ENCODE peak calls at places on chromosomes 3 and 15, in ten cellular contexts. One of them, this sample, is unnamed.
A peak's percentile ranks its signal among the peaks of the same experiment; 100 is the strongest.

GRCh38 chr3:126448141-126448892 is 27.4 kb downstream of the ZXDC start:
- DNase-seq in MCF 10A: no peak
- DNase-seq in WTC11: no peak
- DNase-seq in Calu3: no peak
- DNase-seq in astrocyte: no peak
- DNase-seq in kidney: no peak
- DNase-seq in breast epithelium: no peak
- DNase-seq in IMR-90: no peak
- DNase-seq in progenitor cell of endocrine pancreas: no peak
- DNase-seq in foreskin fibroblast: no peak
- DNase-seq in this sample: no peak

GRCh38 chr3:87267953-87268645 is 8.3 kb downstream of the POU1F1 start:
- DNase-seq in Calu3: no peak
- DNase-seq in kidney: no peak
- DNase-seq in WTC11: no peak
- DNase-seq in astrocyte: no peak
- DNase-seq in IMR-90: no peak
- DNase-seq in breast epithelium: no peak
- DNase-seq in foreskin fibroblast: no peak
- DNase-seq in MCF 10A: no peak
- DNase-seq in progenitor cell of endocrine pancreas: no peak
- DNase-seq in this sample: no peak

GRCh38 chr3:179513867-179514266 is 48.9 kb upstream of the ACTL6A start:
- DNase-seq in breast epithelium: no peak
- DNase-seq in progenitor cell of endocrine pancreas: no peak
- DNase-seq in MCF 10A: no peak
- DNase-seq in IMR-90: peak; percentile 33
- DNase-seq in astrocyte: no peak
- DNase-seq in Calu3: no peak
- DNase-seq in foreskin fibroblast: no peak
- DNase-seq in kidney: no peak
- DNase-seq in WTC11: no peak
- DNase-seq in this sample: peak; percentile 49

GRCh38 chr15:39140060-39140604 is 440.7 kb upstream of the THBS1 start:
- DNase-seq in foreskin fibroblast: peak; percentile 92
- DNase-seq in breast epithelium: no peak
- DNase-seq in astrocyte: peak; percentile 97
- DNase-seq in progenitor cell of endocrine pancreas: no peak
- DNase-seq in IMR-90: peak; percentile 98
- DNase-seq in WTC11: no peak
- DNase-seq in kidney: no peak
- DNase-seq in MCF 10A: peak; percentile 52
- DNase-seq in Calu3: no peak
- DNase-seq in this sample: peak; percentile 76

GRCh38 chr3:142646020-142646783 is 50.0 kb downstream of the PLS1 start:
- DNase-seq in IMR-90: no peak
- DNase-seq in WTC11: no peak
- DNase-seq in foreskin fibroblast: no peak
- DNase-seq in progenitor cell of endocrine pancreas: no peak
- DNase-seq in astrocyte: no peak
- DNase-seq in Calu3: no peak
- DNase-seq in MCF 10A: peak; percentile 60
- DNase-seq in kidney: no peak
- DNase-seq in breast epithelium: no peak
- DNase-seq in this sample: peak; percentile 51

GRCh38 chr3:193895409-193895808 is 240.5 kb upstream of the HES1 start:
- DNase-seq in MCF 10A: no peak
- DNase-seq in Calu3: no peak
- DNase-seq in astrocyte: peak; percentile 8
- DNase-seq in kidney: no peak
- DNase-seq in foreskin fibroblast: no peak
- DNase-seq in progenitor cell of endocrine pancreas: no peak
- DNase-seq in WTC11: no peak
- DNase-seq in breast epithelium: no peak
- DNase-seq in IMR-90: no peak
- DNase-seq in this sample: peak; percentile 52

GRCh38 chr3:87191641-87192040 is 35.5 kb upstream of the CHMP2B start:
- DNase-seq in kidney: no peak
- DNase-seq in IMR-90: no peak
- DNase-seq in astrocyte: peak; percentile 12
- DNase-seq in MCF 10A: no peak
- DNase-seq in breast epithelium: no peak
- DNase-seq in progenitor cell of endocrine pancreas: no peak
- DNase-seq in WTC11: no peak
- DNase-seq in Calu3: no peak
- DNase-seq in foreskin fibroblast: no peak
- DNase-seq in this sample: no peak

GRCh38 chr3:16810013-16810412 is 74.7 kb upstream of the PLCL2 start:
- DNase-seq in progenitor cell of endocrine pancreas: no peak
- DNase-seq in kidney: no peak
- DNase-seq in MCF 10A: no peak
- DNase-seq in Calu3: no peak
- DNase-seq in WTC11: no peak
- DNase-seq in breast epithelium: no peak
- DNase-seq in IMR-90: no peak
- DNase-seq in foreskin fibroblast: no peak
- DNase-seq in astrocyte: no peak
- DNase-seq in this sample: no peak

GRCh38 chr3:114104414-114104813 is 47.9 kb downstream of the QTRT2 start:
- DNase-seq in progenitor cell of endocrine pancreas: no peak
- DNase-seq in foreskin fibroblast: no peak
- DNase-seq in kidney: no peak
- DNase-seq in MCF 10A: no peak
- DNase-seq in breast epithelium: no peak
- DNase-seq in IMR-90: peak; percentile 46
- DNase-seq in astrocyte: peak; percentile 31
- DNase-seq in WTC11: no peak
- DNase-seq in Calu3: no peak
- DNase-seq in this sample: peak; percentile 28

GRCh38 chr3:108548886-108549285 is 38.5 kb upstream of the MYH15 start:
- DNase-seq in progenitor cell of endocrine pancreas: no peak
- DNase-seq in WTC11: no peak
- DNase-seq in Calu3: no peak
- DNase-seq in foreskin fibroblast: no peak
- DNase-seq in astrocyte: no peak
- DNase-seq in IMR-90: no peak
- DNase-seq in breast epithelium: no peak
- DNase-seq in MCF 10A: no peak
- DNase-seq in kidney: no peak
- DNase-seq in this sample: no peak

GRCh38 chr3:108555966-108556581 is 33.2 kb downstream of the CIP2A start:
- DNase-seq in progenitor cell of endocrine pancreas: no peak
- DNase-seq in IMR-90: no peak
- DNase-seq in MCF 10A: no peak
- DNase-seq in astrocyte: no peak
- DNase-seq in foreskin fibroblast: no peak
- DNase-seq in kidney: no peak
- DNase-seq in Calu3: no peak
- DNase-seq in WTC11: no peak
- DNase-seq in breast epithelium: no peak
- DNase-seq in this sample: no peak

GRCh38 chr3:108554233-108554632 is 35.0 kb downstream of the CIP2A start:
- DNase-seq in kidney: no peak
- DNase-seq in progenitor cell of endocrine pancreas: no peak
- DNase-seq in astrocyte: no peak
- DNase-seq in IMR-90: peak; percentile 12
- DNase-seq in breast epithelium: no peak
- DNase-seq in foreskin fibroblast: no peak
- DNase-seq in Calu3: no peak
- DNase-seq in WTC11: no peak
- DNase-seq in MCF 10A: no peak
- DNase-seq in this sample: no peak

GRCh38 chr3:108554913-108555571 is 34.2 kb downstream of the CIP2A start:
- DNase-seq in IMR-90: no peak
- DNase-seq in MCF 10A: no peak
- DNase-seq in progenitor cell of endocrine pancreas: no peak
- DNase-seq in Calu3: no peak
- DNase-seq in kidney: no peak
- DNase-seq in foreskin fibroblast: no peak
- DNase-seq in WTC11: no peak
- DNase-seq in breast epithelium: no peak
- DNase-seq in astrocyte: peak; percentile 31
- DNase-seq in this sample: no peak

DNA sequence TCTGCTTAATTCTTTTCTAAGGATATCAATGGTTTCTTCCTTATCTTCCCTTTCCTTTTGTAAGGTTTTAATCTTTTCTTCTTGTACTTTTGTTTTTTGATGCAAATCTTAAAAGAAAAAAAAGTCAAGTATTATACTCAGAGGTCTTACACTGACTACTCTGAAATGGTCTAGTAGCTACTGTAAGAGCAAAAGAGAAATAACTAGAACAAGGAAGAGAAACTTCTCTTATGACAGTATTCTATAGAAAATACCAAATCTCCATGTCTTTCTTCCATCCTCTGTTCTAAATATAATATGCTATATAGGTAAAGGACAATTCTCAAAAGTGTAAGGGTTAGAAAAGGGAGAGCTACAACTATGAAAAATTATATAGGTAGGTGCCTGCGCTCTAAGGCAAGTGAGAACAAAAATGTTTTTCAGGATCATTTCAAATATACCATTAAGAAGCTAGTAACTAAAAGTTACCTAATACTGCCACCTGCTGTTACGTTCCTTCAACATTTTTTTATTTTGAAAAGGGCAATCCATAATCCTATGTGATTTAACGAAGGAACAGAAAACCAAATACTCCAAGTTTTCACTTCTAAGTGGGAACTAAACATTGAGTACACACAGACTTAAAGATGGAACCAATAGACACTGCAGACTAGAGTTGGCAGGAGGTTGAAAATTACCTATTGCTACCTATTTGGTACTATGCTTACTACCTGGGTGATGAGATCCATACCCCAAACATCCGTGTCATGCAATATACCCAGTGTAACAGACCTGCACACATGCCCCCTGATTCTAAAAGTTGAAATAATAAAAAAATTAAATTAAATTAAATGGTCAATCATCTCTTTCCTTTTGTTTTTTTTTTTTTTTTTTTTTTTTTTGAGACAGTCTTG is 36.7 kb downstream of the CIP2A start:
- DNase-seq in kidney: no peak
- DNase-seq in MCF 10A: peak; percentile 61
- DNase-seq in astrocyte: peak; percentile 23
- DNase-seq in breast epithelium: no peak
- DNase-seq in IMR-90: peak; percentile 56
- DNase-seq in WTC11: no peak
- DNase-seq in Calu3: no peak
- DNase-seq in progenitor cell of endocrine pancreas: no peak
- DNase-seq in foreskin fibroblast: peak; percentile 14
- DNase-seq in this sample: peak; percentile 7
- TF ChIP-seq CTCF in kidney: peak; percentile 58
- TF ChIP-seq CTCF in MCF 10A: peak; percentile 40
- TF ChIP-seq CTCF in astrocyte: peak; percentile 31
- TF ChIP-seq CTCF in breast epithelium: peak; percentile 48
- TF ChIP-seq CTCF in IMR-90: peak; percentile 60
- TF ChIP-seq CTCF in WTC11: peak; percentile 19
- TF ChIP-seq CTCF in Calu3: no peak
- TF ChIP-seq CTCF in progenitor cell of endocrine pancreas: peak; percentile 65
- TF ChIP-seq CTCF in foreskin fibroblast: peak; percentile 21
- TF ChIP-seq CTCF in this sample: peak; percentile 67

GRCh38 chr15:57306944-57307411 is 69.3 kb upstream of the CGNL1 start:
- DNase-seq in progenitor cell of endocrine pancreas: no peak
- DNase-seq in kidney: no peak
- DNase-seq in astrocyte: no peak
- DNase-seq in WTC11: no peak
- DNase-seq in Calu3: no peak
- DNase-seq in MCF 10A: no peak
- DNase-seq in breast epithelium: no peak
- DNase-seq in foreskin fibroblast: no peak
- DNase-seq in IMR-90: no peak
- DNase-seq in this sample: no peak
- TF ChIP-seq CTCF in progenitor cell of endocrine pancreas: no peak
- TF ChIP-seq CTCF in kidney: no peak
- TF ChIP-seq CTCF in astrocyte: no peak
- TF ChIP-seq CTCF in WTC11: peak; percentile 4
- TF ChIP-seq CTCF in Calu3: no peak
- TF ChIP-seq CTCF in MCF 10A: no peak
- TF ChIP-seq CTCF in breast epithelium: no peak
- TF ChIP-seq CTCF in foreskin fibroblast: no peak
- TF ChIP-seq CTCF in IMR-90: no peak
- TF ChIP-seq CTCF in this sample: no peak

DNA sequence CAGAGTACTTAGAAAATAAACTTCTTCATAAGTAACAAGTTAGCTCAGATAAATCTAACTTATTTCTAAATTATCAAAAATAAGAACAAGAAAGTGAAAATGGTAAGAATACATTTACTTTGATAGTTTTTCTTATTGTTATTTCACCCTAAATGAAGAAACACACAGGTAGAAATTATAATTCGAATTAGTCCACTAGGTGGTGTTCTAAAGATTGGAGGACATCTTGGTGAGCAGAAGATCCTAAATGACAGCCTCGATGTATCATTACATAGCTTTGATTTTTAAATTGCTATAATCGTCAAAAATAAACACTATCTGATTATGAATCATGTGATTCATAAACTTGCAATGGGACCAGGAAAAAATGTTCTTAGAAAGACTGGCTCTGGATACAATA is 280.8 kb upstream of the UBE2E2 start:
- DNase-seq in breast epithelium: no peak
- DNase-seq in astrocyte: no peak
- DNase-seq in IMR-90: peak; percentile 9
- DNase-seq in progenitor cell of endocrine pancreas: no peak
- DNase-seq in Calu3: no peak
- DNase-seq in MCF 10A: peak; percentile 34
- DNase-seq in WTC11: no peak
- DNase-seq in kidney: no peak
- DNase-seq in foreskin fibroblast: no peak
- DNase-seq in this sample: peak; percentile 18
- TF ChIP-seq CTCF in breast epithelium: no peak
- TF ChIP-seq CTCF in astrocyte: peak; percentile 17
- TF ChIP-seq CTCF in IMR-90: peak; percentile 11
- TF ChIP-seq CTCF in progenitor cell of endocrine pancreas: peak; percentile 47
- TF ChIP-seq CTCF in Calu3: no peak
- TF ChIP-seq CTCF in MCF 10A: peak; percentile 26
- TF ChIP-seq CTCF in WTC11: no peak
- TF ChIP-seq CTCF in kidney: peak; percentile 17
- TF ChIP-seq CTCF in foreskin fibroblast: no peak
- TF ChIP-seq CTCF in this sample: peak; percentile 57

GRCh38 chr3:59607628-59608027 is 557.8 kb upstream of the CFAP20DC start:
- DNase-seq in astrocyte: no peak
- DNase-seq in foreskin fibroblast: peak; percentile 1
- DNase-seq in IMR-90: peak; percentile 16
- DNase-seq in kidney: no peak
- DNase-seq in MCF 10A: peak; percentile 40
- DNase-seq in breast epithelium: no peak
- DNase-seq in Calu3: no peak
- DNase-seq in WTC11: no peak
- DNase-seq in progenitor cell of endocrine pancreas: no peak
- DNase-seq in this sample: no peak
- TF ChIP-seq CTCF in astrocyte: no peak
- TF ChIP-seq CTCF in foreskin fibroblast: peak; percentile 18
- TF ChIP-seq CTCF in IMR-90: peak; percentile 28
- TF ChIP-seq CTCF in kidney: peak; percentile 6
- TF ChIP-seq CTCF in MCF 10A: no peak
- TF ChIP-seq CTCF in breast epithelium: no peak
- TF ChIP-seq CTCF in Calu3: no peak
- TF ChIP-seq CTCF in WTC11: no peak
- TF ChIP-seq CTCF in progenitor cell of endocrine pancreas: no peak
- TF ChIP-seq CTCF in this sample: peak; percentile 28

This sample was measured in foreskin keratinocyte.